ENCODE peak calls at places on chromosome 1, in four cellular contexts. S is EL, L is activated gamma-delta T cell treated with Interleukin-2 at 50 U/mL for 16 hours, J is lower lobe of right lung. K is an unnamed sample.

GRCh38 chr1:209547626-209548025 is 35.9 kb upstream of the CAMK1G start:
- DNase-seq in L (no peak), J (no peak), S (no peak), K (no peak)

GRCh38 chr1:209549384-209550001 is 34.0 kb upstream of the CAMK1G start:
- DNase-seq in S (no peak), L (no peak), J (no peak), K (no peak)

GRCh38 chr1:22048351-22049192 is 3.9 kb upstream of the CDC42 start:
- DNase-seq in J (peak; percentile 57), S (peak; percentile 28), L (no peak), K (no peak)

GRCh38 chr1:21741206-21741605 is 41.7 kb downstream of the USP48 start:
- DNase-seq in L (no peak), J (no peak), S (no peak), K (no peak)

GRCh38 chr1:174358344-174358743 is 89.4 kb upstream of the GPR52 start:
- DNase-seq in S (no peak), L (no peak), J (no peak), K (no peak)

GRCh38 chr1:54405894-54406293 is 300 bp downstream of the SSBP3 start:
- DNase-seq in L (no peak), S (peak; percentile 36), J (no peak), K (no peak)

GRCh38 chr1:147292635-147293251 is 50.3 kb downstream of the CHD1L start:
- DNase-seq in L (no peak), S (peak; percentile 97), J (no peak), K (no peak)

GRCh38 chr1:232622981-232623380 is 7.0 kb downstream of the SIPA1L2 start:
- DNase-seq in S (no peak), L (no peak), J (no peak), K (no peak)

GRCh38 chr1:98410082-98410481 is 251.4 kb upstream of the SNX7 start:
- DNase-seq in J (no peak), S (no peak), L (no peak), K (no peak)

GRCh38 chr1:8408151-8408839 is 90.4 kb downstream of the SLC45A1 start:
- DNase-seq in J (no peak), L (no peak), S (peak; percentile 52), K (no peak)

GRCh38 chr1:150931773-150932172 is 5.6 kb downstream of the SETDB1 start:
- DNase-seq in L (no peak), J (no peak), S (peak; percentile 8), K (no peak)

GRCh38 chr1:32398401-32398800 is 4.2 kb upstream of the BSDC1 start:
- DNase-seq in S (peak; percentile 51), L (no peak), J (no peak), K (no peak)

GRCh38 chr1:89842547-89843278 is 21.9 kb downstream of the LRRC8D start:
- DNase-seq in J (no peak), L (no peak), S (no peak), K (no peak)

GRCh38 chr1:147641695-147642592 is 28.4 kb downstream of the ACP6 start:
- DNase-seq in J (no peak), S (peak; percentile 49), L (peak; percentile 39), K (peak; percentile 46)

GRCh38 chr1:202862672-202863560 is 26.0 kb downstream of the RABIF start:
- DNase-seq in L (no peak), J (no peak), S (no peak), K (no peak)

GRCh38 chr1:41689596-41689995 is 205.1 kb upstream of the EDN2 start:
- DNase-seq in J (no peak), L (no peak), S (no peak), K (no peak)

GRCh38 chr1:39653546-39654031 is 14.1 kb upstream of the HEYL start:
- DNase-seq in S (peak; percentile 73), L (peak; percentile 74), J (peak; percentile 82), K (peak; percentile 66)